ENCODE peak calls at places on chromosomes 12 and 14, in seven cellular contexts. K, Y, N, X, O, I and C are unnamed samples.

GRCh38 chr12:67786086-67786485 is 137.5 kb downstream of the DYRK2 start:
- DNase-seq in N (no peak), X (no peak), O (no peak), Y (no peak), K (no peak), I (no peak), C (no peak)

GRCh38 chr14:103372552-103373304 is 12.5 kb upstream of the MARK3 start:
- DNase-seq in O (peak), K (no peak), Y (no peak), X (no peak), I (peak), N (no peak), C (no peak)

GRCh38 chr12:121202407-121203355 is 7.2 kb upstream of the P2RX4 start:
- DNase-seq in I (no peak), K (no peak), Y (no peak), O (no peak), N (no peak), X (no peak), C (no peak)

GRCh38 chr14:51157012-51157411 is 62.1 kb upstream of the TRIM9 start:
- DNase-seq in N (no peak), X (no peak), K (peak), Y (peak), O (peak), I (peak), C (no peak)

GRCh38 chr14:73665130-73665529 is 20.3 kb downstream of the DNAL1 start:
- DNase-seq in I (no peak), Y (no peak), K (no peak), X (no peak), N (no peak), O (no peak), C (no peak)

GRCh38 chr14:74469548-74470518 is 23.3 kb downstream of the NPC2 start:
- DNase-seq in K (no peak), N (no peak), X (no peak), I (no peak), O (no peak), Y (no peak), C (no peak)

GRCh38 chr12:89833337-89834252 is 125.0 kb upstream of the ATP2B1 start:
- DNase-seq in I (no peak), Y (no peak), O (no peak), N (no peak), X (no peak), K (no peak), C (no peak)

GRCh38 chr12:50784501-50784900 is 20.6 kb downstream of the ATF1 start:
- DNase-seq in I (no peak), O (no peak), X (no peak), N (no peak), Y (no peak), K (no peak), C (no peak)

GRCh38 chr12:6097384-6097783 is 27.1 kb downstream of the VWF start:
- DNase-seq in I (no peak), K (no peak), O (no peak), Y (no peak), X (no peak), N (no peak), C (peak)

GRCh38 chr12:130714591-130715149 is 1.4 kb downstream of the RIMBP2 start:
- DNase-seq in X (no peak), O (peak), K (peak), Y (no peak), N (no peak), I (no peak), C (no peak)

GRCh38 chr12:131242741-131243496 is 289.2 kb downstream of the ADGRD1 start:
- DNase-seq in I (no peak), N (no peak), X (no peak), K (peak), Y (peak), O (peak), C (no peak)

GRCh38 chr12:85007836-85008235 is 28.2 kb downstream of the TSPAN19 start:
- DNase-seq in N (no peak), K (no peak), I (peak), O (no peak), X (no peak), Y (no peak), C (no peak)

GRCh38 chr14:62778847-62779246 is 266.4 kb downstream of the KCNH5 start:
- DNase-seq in X (no peak), N (no peak), I (peak), O (no peak), K (no peak), Y (no peak), C (no peak)

GRCh38 chr14:21965042-21965441 is 291.4 kb upstream of the OR4E1 start:
- DNase-seq in O (no peak), K (no peak), Y (no peak), I (no peak), N (peak), X (no peak), C (no peak)

GRCh38 chr14:79992799-79993198 is 218.5 kb downstream of the DIO2 start:
- DNase-seq in X (no peak), I (no peak), K (no peak), N (no peak), Y (no peak), O (no peak), C (no peak)

GRCh38 chr12:124554429-124555029 is 12.9 kb downstream of the NCOR2 start:
- DNase-seq in O (no peak), X (peak), N (no peak), K (no peak), I (no peak), Y (no peak), C (no peak)

GRCh38 chr12:53516758-53517455 is 9.6 kb upstream of the NPFF start:
- DNase-seq in O (no peak), K (no peak), X (no peak), N (no peak), Y (no peak), I (no peak), C (no peak)

GRCh38 chr14:71773900-71774481 is 158.2 kb upstream of the RGS6 start:
- DNase-seq in X (no peak), O (no peak), I (no peak), Y (no peak), K (no peak), N (no peak), C (no peak)

GRCh38 chr14:61129168-61129745 is 148.2 kb downstream of the SLC38A6 start:
- DNase-seq in X (no peak), K (no peak), O (no peak), N (no peak), I (no peak), Y (no peak), C (no peak)

GRCh38 chr12:72141381-72141780 is 130.8 kb upstream of the TRHDE start:
- DNase-seq in Y (peak), N (no peak), K (peak), O (no peak), X (no peak), I (no peak), C (no peak)

GRCh38 chr14:21229821-21230220 is 39.4 kb downstream of the HNRNPC start:
- DNase-seq in O (no peak), K (peak), I (no peak), Y (no peak), N (no peak), X (no peak), C (no peak)

GRCh38 chr12:2957816-2958431 is 1.3 kb upstream of the TEAD4 start:
- DNase-seq in Y (no peak), K (no peak), O (no peak), N (no peak), I (no peak), X (no peak), C (no peak)

GRCh38 chr14:32205984-32206383 is 2.9 kb upstream of the RNU6-8 start:
- DNase-seq in O (no peak), I (no peak), K (no peak), X (no peak), Y (peak), N (no peak), C (no peak)

GRCh38 chr12:102062419-102062806 is 622 bp upstream of the WASHC3 start:
- DNase-seq in K (no peak), N (peak), X (no peak), Y (no peak), O (no peak), I (no peak), C (no peak)

GRCh38 chr12:96335270-96335669 is 65.0 kb downstream of the CDK17 start:
- DNase-seq in X (no peak), Y (peak), N (no peak), I (no peak), O (no peak), K (no peak), C (no peak)

GRCh38 chr12:85825751-85826150 is 10.5 kb downstream of the RASSF9 start:
- DNase-seq in K (no peak), I (no peak), Y (no peak), N (no peak), X (no peak), O (no peak), C (no peak)

GRCh38 chr14:99136047-99136400 is 136.0 kb downstream of the BCL11B start:
- DNase-seq in X (no peak), O (no peak), N (no peak), I (no peak), K (no peak), Y (no peak), C (no peak)

GRCh38 chr12:111443586-111443985 is 37.9 kb downstream of the SH2B3 start:
- DNase-seq in N (no peak), Y (peak), X (no peak), I (no peak), O (no peak), K (no peak), C (no peak)

GRCh38 chr12:21813125-21813524 is 38.6 kb upstream of the KCNJ8 start:
- DNase-seq in Y (no peak), X (no peak), K (no peak), I (no peak), O (no peak), N (no peak), C (no peak)

GRCh38 chr12:58479403-58479802 is 440.9 kb downstream of the LRIG3 start:
- DNase-seq in K (no peak), O (no peak), N (no peak), X (no peak), I (no peak), Y (no peak), C (no peak)

GRCh38 chr12:103773109-103773905 is 67.7 kb downstream of the NT5DC3 start:
- DNase-seq in O (no peak), N (no peak), X (no peak), K (no peak), I (no peak), Y (no peak), C (no peak)

GRCh38 chr12:27851311-27851710 is 71.3 kb upstream of the MANSC4 start:
- DNase-seq in X (no peak), O (no peak), Y (no peak), I (no peak), K (no peak), N (no peak), C (no peak)

GRCh38 chr12:123614531-123614930 is 12.6 kb downstream of the DDX55 start:
- DNase-seq in X (no peak), O (no peak), K (peak), N (no peak), I (peak), Y (no peak), C (no peak)

GRCh38 chr14:54814076-54814475 is 88.5 kb downstream of the GCH1 start:
- DNase-seq in X (no peak), I (no peak), K (peak), Y (peak), O (no peak), N (no peak), C (no peak)

GRCh38 chr12:64318605-64319004 is 72.0 kb downstream of the C12orf56 start:
- DNase-seq in Y (peak), X (no peak), I (peak), K (peak), O (peak), N (no peak), C (no peak)

GRCh38 chr14:105171004-105171673 is 2.6 kb upstream of the JAG2 start:
- DNase-seq in O (no peak), I (peak), K (peak), X (no peak), Y (no peak), N (no peak), C (no peak)

GRCh38 chr14:78319826-78320635 is 149.9 kb downstream of the NRXN3 start:
- DNase-seq in X (no peak), N (no peak), I (no peak), O (no peak), Y (no peak), K (no peak), C (no peak)

GRCh38 chr12:90959538-90960139 is 4.7 kb upstream of the CCER1 start:
- DNase-seq in K (peak), I (peak), Y (peak), O (peak), X (no peak), N (no peak), C (no peak)

GRCh38 chr14:99035712-99036593 is 236.0 kb downstream of the BCL11B start:
- DNase-seq in N (peak), I (peak), O (peak), K (no peak), Y (no peak), X (peak), C (peak)

GRCh38 chr14:92173668-92174067 is 51.9 kb downstream of the CPSF2 start:
- DNase-seq in X (no peak), K (no peak), I (no peak), N (no peak), O (no peak), Y (no peak), C (no peak)

GRCh38 chr12:109999649-109999971 is 380 bp downstream of the ANKRD13A start:
- DNase-seq in I (no peak), O (no peak), N (peak), X (no peak), K (no peak), Y (no peak), C (no peak)

GRCh38 chr12:109998904-109999648 is at the start of gene ANKRD13A:
- DNase-seq in X (peak), N (peak), O (peak), Y (peak), I (peak), K (peak), C (peak)

GRCh38 chr12:109999983-110000505 is 814 bp downstream of the ANKRD13A start:
- DNase-seq in K (peak), Y (peak), O (peak), N (no peak), I (peak), X (no peak), C (peak)

GRCh38 chr12:110002691-110003515 is 3.7 kb downstream of the ANKRD13A start:
- DNase-seq in N (no peak), X (no peak), O (no peak), Y (no peak), I (no peak), K (no peak), C (peak)

DNA sequence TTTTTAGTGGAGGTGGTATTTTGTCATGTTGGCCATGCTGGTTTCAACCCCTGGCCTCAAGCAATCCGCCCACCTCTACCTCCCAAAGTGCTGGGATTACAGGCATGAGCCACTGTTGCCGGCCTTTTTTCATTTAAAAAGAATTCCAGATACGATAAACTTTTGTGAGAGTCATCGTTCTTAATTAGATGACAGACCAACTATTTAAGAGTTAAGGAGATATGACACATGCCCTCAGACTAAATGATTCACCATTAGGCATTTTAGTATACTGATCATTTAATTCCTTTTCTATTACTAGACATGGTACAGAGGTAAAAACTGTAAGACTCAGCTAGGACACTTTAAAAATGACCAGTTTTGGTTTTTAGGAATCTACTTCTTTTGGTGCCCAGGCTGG is 2.4 kb downstream of the ANKRD13A start:
- DNase-seq in O (no peak), K (no peak), Y (no peak), I (no peak), N (no peak), X (no peak), C (no peak)
- H3K4me3 ChIP-seq in O (no peak), K (no peak), Y (no peak), I (no peak), N (no peak), X (no peak), C (no peak)

DNA sequence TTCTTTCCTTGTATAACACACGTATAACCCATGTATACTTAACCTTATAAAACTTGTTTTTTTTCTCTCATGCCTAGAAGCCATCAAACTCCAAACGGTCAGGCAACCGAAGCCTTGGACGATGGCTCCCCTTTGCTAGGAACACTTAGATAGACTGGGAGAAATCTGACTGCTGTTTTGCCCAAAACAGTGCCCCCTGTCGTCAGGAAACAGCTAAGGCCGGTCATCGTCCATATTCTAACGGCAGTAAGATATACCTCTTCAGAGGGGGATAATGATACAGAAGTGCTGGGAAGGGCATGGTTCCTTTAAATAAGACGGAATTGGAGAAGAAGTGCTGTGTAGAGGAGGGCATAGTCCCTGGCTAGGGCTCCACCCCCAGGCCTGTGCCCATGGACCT is 130.5 kb downstream of the SLC41A2 start:
- DNase-seq in X (no peak), O (no peak), I (no peak), N (no peak), K (no peak), Y (no peak), C (no peak)
- TF ChIP-seq CTCF in X (peak), O (no peak), I (peak), N (no peak), K (peak), Y (no peak), C (peak)

DNA sequence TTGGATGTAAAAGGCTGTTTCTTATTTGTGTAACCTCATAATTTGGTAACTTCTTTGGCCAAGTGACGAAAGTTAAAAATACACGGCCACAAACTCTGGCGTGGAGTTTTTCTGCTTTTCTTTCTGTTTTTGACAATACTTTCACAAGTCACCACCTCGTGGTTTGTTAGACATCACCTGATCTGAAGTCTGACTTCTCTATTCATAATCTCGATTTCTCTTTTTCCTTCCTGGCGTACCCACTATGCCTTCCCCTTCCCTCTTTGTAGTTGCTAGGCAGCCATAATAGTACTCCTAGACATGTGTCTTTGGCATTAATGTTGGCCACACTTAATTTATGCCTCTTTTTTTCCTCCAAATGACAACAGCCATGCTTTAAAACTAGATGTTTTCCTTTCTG is 97.6 kb downstream of the POLR3B start:
- DNase-seq in N (no peak), I (no peak), X (no peak), K (no peak), O (no peak), Y (peak), C (no peak)
- H3K4me3 ChIP-seq in N (no peak), I (no peak), X (no peak), K (no peak), O (no peak), Y (no peak), C (no peak)

GRCh38 chr12:401235-402126 is at the start of gene CCDC77:
- DNase-seq in N (peak), O (peak), Y (peak), I (peak), K (peak), X (peak), C (peak)
- TF ChIP-seq CTCF in N (peak), O (peak), Y (no peak), I (peak), K (peak), X (no peak), C (no peak)

DNA sequence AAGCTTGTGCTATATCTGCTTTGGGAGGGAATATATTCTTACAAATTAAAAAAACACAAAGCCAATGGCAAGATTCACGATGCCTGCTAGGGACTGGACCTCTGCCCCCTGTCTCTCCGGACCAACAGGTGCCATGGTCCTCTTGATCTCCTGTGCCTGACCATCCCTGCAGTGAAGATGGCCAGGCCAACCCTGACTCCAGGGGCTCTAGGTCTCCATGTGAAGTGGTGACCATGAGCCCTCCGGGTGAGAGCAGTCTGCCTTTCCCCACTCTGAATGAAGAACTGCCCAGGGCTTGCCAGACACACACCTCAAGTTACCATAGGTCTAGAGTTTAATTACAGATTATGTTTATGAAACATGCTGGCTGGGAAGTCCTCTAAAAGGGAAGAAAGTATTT is 1.5 kb downstream of the ARHGDIB start:
- DNase-seq in O (no peak), K (no peak), Y (no peak), X (no peak), N (no peak), I (no peak), C (no peak)
- H3K4me3 ChIP-seq in O (no peak), K (no peak), Y (peak), X (peak), N (no peak), I (peak), C (peak)

DNA sequence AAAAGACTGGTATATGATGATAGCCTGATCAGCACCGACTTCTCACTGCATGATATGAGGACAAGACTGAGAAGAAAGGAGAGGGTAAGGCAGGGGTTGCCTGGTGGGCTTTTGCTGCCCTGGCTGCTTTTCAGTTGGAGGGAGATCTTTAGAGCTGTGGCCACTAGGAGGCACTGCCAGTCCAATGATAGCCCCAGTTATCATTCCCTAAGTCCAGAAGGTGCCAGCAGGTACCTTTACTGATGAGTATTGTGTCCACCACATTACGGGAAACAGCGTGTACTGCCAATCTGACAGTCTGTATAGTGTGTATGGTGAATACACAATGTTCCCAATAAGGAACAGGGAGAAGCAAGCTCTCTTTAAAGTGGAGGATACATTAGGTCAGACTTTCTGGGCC is 55.8 kb upstream of the CCDC175 start:
- DNase-seq in O (peak), X (no peak), I (peak), N (no peak), Y (peak), K (peak), C (no peak)
- TF ChIP-seq CTCF in O (peak), X (no peak), I (peak), N (peak), Y (peak), K (peak), C (peak)

DNA sequence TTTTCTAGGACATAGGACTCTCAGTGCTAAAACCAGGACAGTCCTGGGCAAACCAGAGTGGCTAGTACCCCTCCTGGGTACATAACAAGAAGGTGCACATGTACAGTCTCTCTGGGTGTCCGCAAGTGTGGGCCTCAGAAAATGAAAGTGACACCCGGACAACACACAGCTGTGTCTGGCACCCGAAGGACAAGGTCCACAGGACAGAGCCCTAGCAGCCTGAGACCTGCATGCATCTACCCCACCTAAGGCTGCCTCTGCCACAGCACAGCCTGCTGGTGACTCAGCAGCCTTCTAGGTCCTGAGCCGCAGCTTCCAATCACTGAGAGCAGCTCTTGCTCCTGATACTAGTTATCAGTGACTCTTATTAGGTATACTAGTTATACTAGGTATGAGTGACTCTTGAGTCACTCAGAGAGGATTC is 784.1 kb upstream of the TBX3 start:
- DNase-seq in I (peak), K (no peak), Y (peak), N (peak), O (peak), X (no peak), C (no peak)
- H3K4me3 ChIP-seq in I (no peak), K (no peak), Y (no peak), N (no peak), O (no peak), X (no peak), C (no peak)